ENCODE peak calls at places on chromosomes 3 and 15, in six cellular contexts. One of them, this sample, is unnamed.

GRCh38 chr3:14768182-14768790 is 50.5 kb upstream of the FGD5 start:
- DNase-seq in GM06990: no peak
- DNase-seq in H1: no peak
- DNase-seq in mucosa of descending colon: no peak
- DNase-seq in prostate gland: no peak
- DNase-seq in heart right ventricle: no peak
- DNase-seq in this sample: no peak

GRCh38 chr3:38587548-38588131 is 61.8 kb downstream of the SCN5A start:
- DNase-seq in H1: no peak
- DNase-seq in mucosa of descending colon: no peak
- DNase-seq in prostate gland: no peak
- DNase-seq in heart right ventricle: peak
- DNase-seq in GM06990: no peak
- DNase-seq in this sample: peak

GRCh38 chr3:63960048-63960711 is 48.0 kb upstream of the SCAANT1 start:
- DNase-seq in H1: no peak
- DNase-seq in mucosa of descending colon: no peak
- DNase-seq in GM06990: no peak
- DNase-seq in prostate gland: no peak
- DNase-seq in heart right ventricle: no peak
- DNase-seq in this sample: no peak

GRCh38 chr15:27241942-27242341 is 271.0 kb downstream of the GABRG3 start:
- DNase-seq in prostate gland: no peak
- DNase-seq in mucosa of descending colon: no peak
- DNase-seq in heart right ventricle: no peak
- DNase-seq in H1: no peak
- DNase-seq in GM06990: no peak
- DNase-seq in this sample: no peak

GRCh38 chr15:89125038-89125826 is 37.0 kb downstream of the ABHD2 start:
- DNase-seq in GM06990: no peak
- DNase-seq in mucosa of descending colon: no peak
- DNase-seq in prostate gland: peak
- DNase-seq in heart right ventricle: no peak
- DNase-seq in H1: no peak
- DNase-seq in this sample: no peak

GRCh38 chr15:31262901-31263671 is 63.5 kb upstream of the KLF13 start:
- DNase-seq in prostate gland: no peak
- DNase-seq in H1: no peak
- DNase-seq in GM06990: peak
- DNase-seq in mucosa of descending colon: peak
- DNase-seq in heart right ventricle: no peak
- DNase-seq in this sample: peak

GRCh38 chr15:84685304-84685703 is 27.3 kb upstream of the NMB start:
- DNase-seq in GM06990: no peak
- DNase-seq in H1: no peak
- DNase-seq in prostate gland: no peak
- DNase-seq in mucosa of descending colon: no peak
- DNase-seq in heart right ventricle: no peak
- DNase-seq in this sample: no peak

GRCh38 chr15:42547926-42548257 is 701 bp downstream of the LRRC57 start:
- DNase-seq in H1: no peak
- DNase-seq in mucosa of descending colon: no peak
- DNase-seq in heart right ventricle: no peak
- DNase-seq in GM06990: no peak
- DNase-seq in prostate gland: no peak
- DNase-seq in this sample: no peak

GRCh38 chr3:20683912-20684311 is 497.9 kb upstream of the SGO1 start:
- DNase-seq in prostate gland: no peak
- DNase-seq in H1: no peak
- DNase-seq in GM06990: no peak
- DNase-seq in mucosa of descending colon: no peak
- DNase-seq in heart right ventricle: peak
- DNase-seq in this sample: no peak

GRCh38 chr3:58048301-58048700 is 40.1 kb downstream of the FLNB start:
- DNase-seq in mucosa of descending colon: no peak
- DNase-seq in prostate gland: no peak
- DNase-seq in H1: no peak
- DNase-seq in heart right ventricle: peak
- DNase-seq in GM06990: no peak
- DNase-seq in this sample: no peak

GRCh38 chr3:169008772-169009358 is 654.6 kb downstream of the MECOM start:
- DNase-seq in mucosa of descending colon: no peak
- DNase-seq in prostate gland: no peak
- DNase-seq in H1: no peak
- DNase-seq in heart right ventricle: no peak
- DNase-seq in GM06990: no peak
- DNase-seq in this sample: no peak

GRCh38 chr3:45084820-45085816 is 59.0 kb downstream of the CLEC3B start:
- DNase-seq in H1: no peak
- DNase-seq in prostate gland: no peak
- DNase-seq in heart right ventricle: no peak
- DNase-seq in GM06990: no peak
- DNase-seq in mucosa of descending colon: no peak
- DNase-seq in this sample: no peak

GRCh38 chr15:72339777-72340177 is 19.8 kb upstream of the CELF6 start:
- DNase-seq in H1: no peak
- DNase-seq in GM06990: no peak
- DNase-seq in prostate gland: no peak
- DNase-seq in mucosa of descending colon: no peak
- DNase-seq in heart right ventricle: no peak
- DNase-seq in this sample: no peak

GRCh38 chr15:34610388-34610787 is 26.9 kb upstream of the GOLGA8B start:
- DNase-seq in prostate gland: no peak
- DNase-seq in GM06990: no peak
- DNase-seq in heart right ventricle: no peak
- DNase-seq in H1: no peak
- DNase-seq in mucosa of descending colon: no peak
- DNase-seq in this sample: no peak

GRCh38 chr3:50123394-50124361 is 31.4 kb upstream of the SEMA3F start:
- DNase-seq in heart right ventricle: no peak
- DNase-seq in mucosa of descending colon: no peak
- DNase-seq in prostate gland: no peak
- DNase-seq in H1: no peak
- DNase-seq in GM06990: no peak
- DNase-seq in this sample: no peak

GRCh38 chr15:97177135-97177704 is 783.3 kb upstream of the ARRDC4 start:
- DNase-seq in GM06990: no peak
- DNase-seq in H1: no peak
- DNase-seq in prostate gland: no peak
- DNase-seq in mucosa of descending colon: no peak
- DNase-seq in heart right ventricle: no peak
- DNase-seq in this sample: no peak

GRCh38 chr3:177109688-177110087 is 87.6 kb downstream of the TBL1XR1 start:
- DNase-seq in GM06990: no peak
- DNase-seq in prostate gland: no peak
- DNase-seq in H1: no peak
- DNase-seq in heart right ventricle: no peak
- DNase-seq in mucosa of descending colon: no peak
- DNase-seq in this sample: no peak

GRCh38 chr3:9617736-9618135 is 31.6 kb upstream of the MTMR14 start:
- DNase-seq in mucosa of descending colon: no peak
- DNase-seq in prostate gland: no peak
- DNase-seq in heart right ventricle: no peak
- DNase-seq in H1: no peak
- DNase-seq in GM06990: no peak
- DNase-seq in this sample: no peak

GRCh38 chr3:1088503-1088902 is 4.3 kb upstream of the CNTN6 start:
- DNase-seq in mucosa of descending colon: no peak
- DNase-seq in heart right ventricle: no peak
- DNase-seq in GM06990: no peak
- DNase-seq in prostate gland: no peak
- DNase-seq in H1: no peak
- DNase-seq in this sample: no peak

GRCh38 chr15:66758844-66759243 is 56.8 kb downstream of the SMAD6 start:
- DNase-seq in H1: no peak
- DNase-seq in prostate gland: no peak
- DNase-seq in GM06990: no peak
- DNase-seq in mucosa of descending colon: no peak
- DNase-seq in heart right ventricle: no peak
- DNase-seq in this sample: no peak

GRCh38 chr3:138547342-138547975 is 46.6 kb downstream of the CEP70 start:
- DNase-seq in H1: no peak
- DNase-seq in heart right ventricle: no peak
- DNase-seq in GM06990: no peak
- DNase-seq in prostate gland: no peak
- DNase-seq in mucosa of descending colon: no peak
- DNase-seq in this sample: no peak

GRCh38 chr3:100097919-100098896 is 16.1 kb downstream of the FILIP1L start:
- DNase-seq in GM06990: no peak
- DNase-seq in heart right ventricle: peak
- DNase-seq in H1: no peak
- DNase-seq in mucosa of descending colon: no peak
- DNase-seq in prostate gland: no peak
- DNase-seq in this sample: no peak

GRCh38 chr3:44235604-44236484 is 5.8 kb upstream of the TOPAZ1 start:
- DNase-seq in heart right ventricle: peak
- DNase-seq in prostate gland: peak
- DNase-seq in mucosa of descending colon: no peak
- DNase-seq in GM06990: no peak
- DNase-seq in H1: peak
- DNase-seq in this sample: no peak

GRCh38 chr3:23966308-23966707 is 21.2 kb downstream of the NR1D2 start:
- DNase-seq in GM06990: no peak
- DNase-seq in mucosa of descending colon: no peak
- DNase-seq in heart right ventricle: no peak
- DNase-seq in prostate gland: no peak
- DNase-seq in H1: no peak
- DNase-seq in this sample: no peak

DNA sequence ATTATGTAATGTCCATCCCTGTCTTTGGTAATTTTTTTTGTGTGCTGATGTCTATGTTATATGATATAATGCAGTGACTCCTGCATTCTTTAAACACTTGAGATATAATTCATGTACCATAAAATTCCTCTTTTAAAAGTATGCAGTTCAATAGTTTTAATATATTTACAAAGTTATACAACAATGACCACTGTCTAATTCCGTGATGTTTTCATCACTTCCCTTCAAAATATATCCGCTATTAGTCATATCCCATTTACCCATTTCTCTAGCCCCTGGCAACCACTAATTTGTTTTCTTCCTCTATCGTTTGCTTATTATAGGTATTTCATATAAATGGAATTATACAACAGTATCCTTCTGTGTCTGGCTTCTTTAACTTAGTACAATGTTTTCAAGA is 64.9 kb upstream of the SUCLG2 start:
- DNase-seq in prostate gland: no peak
- DNase-seq in heart right ventricle: no peak
- DNase-seq in GM06990: no peak
- DNase-seq in mucosa of descending colon: no peak
- DNase-seq in H1: no peak
- DNase-seq in this sample: no peak
- TF ChIP-seq CTCF in prostate gland: no peak
- TF ChIP-seq CTCF in heart right ventricle: no peak
- TF ChIP-seq CTCF in GM06990: no peak
- TF ChIP-seq CTCF in mucosa of descending colon: no peak
- TF ChIP-seq CTCF in H1: no peak
- TF ChIP-seq CTCF in this sample: no peak

DNA sequence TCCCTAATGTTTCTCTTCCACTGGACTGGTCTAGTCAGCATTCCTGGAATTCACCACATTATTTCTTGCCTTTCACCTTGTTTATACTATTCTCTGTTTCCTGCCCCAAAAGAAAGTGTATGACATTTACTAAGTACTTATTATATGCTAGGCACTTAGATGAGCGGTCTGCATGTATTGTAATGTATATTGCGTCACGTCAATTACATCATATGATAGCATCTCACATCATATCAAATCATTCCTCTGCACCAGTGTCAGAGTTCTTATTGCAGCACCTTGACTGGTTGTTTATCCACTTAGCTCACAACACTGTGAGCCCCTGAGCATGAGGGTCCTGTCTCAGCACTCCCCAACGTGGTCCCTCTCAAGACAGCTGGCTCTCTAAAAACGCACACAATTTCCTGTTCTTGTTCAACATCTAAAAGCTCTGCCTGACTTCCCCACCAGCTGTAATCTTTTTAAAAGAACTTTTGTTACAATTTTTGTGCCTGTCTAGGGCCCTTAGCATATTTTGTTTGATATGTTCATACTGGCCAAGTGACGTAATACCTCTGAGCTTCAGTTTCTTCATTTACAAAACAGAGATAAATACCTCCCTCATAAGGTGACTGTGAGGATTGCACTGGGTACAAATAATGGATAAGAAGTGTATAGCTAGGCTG is 58.8 kb downstream of the ARHGAP31 start:
- DNase-seq in prostate gland: no peak
- DNase-seq in GM06990: no peak
- DNase-seq in heart right ventricle: peak
- DNase-seq in mucosa of descending colon: no peak
- DNase-seq in H1: no peak
- DNase-seq in this sample: no peak
- TF ChIP-seq CTCF in prostate gland: peak
- TF ChIP-seq CTCF in GM06990: peak
- TF ChIP-seq CTCF in heart right ventricle: peak
- TF ChIP-seq CTCF in mucosa of descending colon: no peak
- TF ChIP-seq CTCF in H1: peak
- TF ChIP-seq CTCF in this sample: no peak

DNA sequence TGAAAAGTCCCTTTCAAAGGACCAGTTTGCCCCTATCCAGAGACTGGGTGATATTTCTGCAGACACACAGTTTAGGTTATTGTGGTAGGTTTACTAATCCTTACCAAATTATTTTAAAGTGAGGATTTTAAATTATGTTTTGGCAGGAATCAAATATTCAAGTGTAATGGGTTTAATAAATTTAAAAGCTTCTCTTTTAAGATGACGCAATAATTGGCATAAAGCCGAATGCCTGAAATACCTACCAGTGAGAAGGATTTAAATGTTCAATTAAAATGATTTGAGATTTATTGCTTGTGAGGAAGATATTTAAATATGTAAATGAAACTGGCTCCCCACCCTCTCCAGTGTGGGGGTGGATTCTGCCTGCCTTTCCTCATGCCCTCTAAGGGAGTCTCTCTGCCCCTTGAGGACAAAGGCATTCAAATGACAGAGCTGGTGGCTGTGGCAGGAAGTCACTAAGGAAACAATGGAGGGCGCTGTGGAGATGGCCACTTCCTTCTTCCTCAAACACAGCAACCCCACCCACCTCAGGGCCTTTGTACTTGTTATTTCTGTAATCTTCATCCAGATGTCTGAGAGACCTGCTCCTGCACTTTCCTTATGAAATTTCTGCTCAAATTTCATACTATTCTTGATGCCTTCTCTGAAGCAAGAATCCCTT is 131.7 kb downstream of the TNIK start:
- DNase-seq in GM06990: no peak
- DNase-seq in prostate gland: no peak
- DNase-seq in heart right ventricle: no peak
- DNase-seq in H1: no peak
- DNase-seq in mucosa of descending colon: peak
- DNase-seq in this sample: no peak
- TF ChIP-seq CTCF in GM06990: peak
- TF ChIP-seq CTCF in prostate gland: no peak
- TF ChIP-seq CTCF in heart right ventricle: peak
- TF ChIP-seq CTCF in H1: peak
- TF ChIP-seq CTCF in mucosa of descending colon: no peak
- TF ChIP-seq CTCF in this sample: no peak

DNA sequence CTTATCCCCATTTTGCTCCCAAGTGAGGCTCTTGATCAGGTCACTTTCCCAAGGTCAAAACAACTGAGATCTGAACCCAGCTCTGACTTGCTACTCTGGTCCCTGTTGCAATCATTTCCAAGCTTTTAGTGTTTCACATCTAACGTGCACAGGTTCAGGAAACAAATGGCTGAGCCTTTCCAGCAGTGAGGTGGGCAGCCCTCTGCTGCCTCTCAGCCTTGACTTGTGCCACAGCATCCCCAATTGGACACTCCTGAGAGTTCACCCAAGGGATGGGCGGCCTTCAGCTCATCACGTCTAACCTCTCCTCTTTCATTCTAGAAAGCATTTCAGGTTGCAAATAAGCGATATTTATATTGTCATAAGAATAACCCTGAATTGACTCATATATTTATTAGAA is 330.1 kb upstream of the WNT5A start:
- DNase-seq in mucosa of descending colon: no peak
- DNase-seq in heart right ventricle: no peak
- DNase-seq in prostate gland: no peak
- DNase-seq in GM06990: no peak
- DNase-seq in H1: no peak
- DNase-seq in this sample: no peak
- TF ChIP-seq CTCF in mucosa of descending colon: no peak
- TF ChIP-seq CTCF in heart right ventricle: no peak
- TF ChIP-seq CTCF in prostate gland: no peak
- TF ChIP-seq CTCF in GM06990: no peak
- TF ChIP-seq CTCF in H1: no peak
- TF ChIP-seq CTCF in this sample: no peak